ENCODE peak calls at places on chromosomes 6 and 20, in five cellular contexts. D is small intestine; S is CD4-positive, CD25-positive, alpha-beta regulatory T cell; I is skeletal muscle cell; Z is HCT116. K is an unnamed sample.

GRCh38 chr6:12753034-12753433 is 36.5 kb downstream of the PHACTR1 start:
- DNase-seq in D (no peak), S (no peak), I (no peak), Z (no peak), K (no peak)

GRCh38 chr6:47655719-47656595 is 42.4 kb upstream of the ADGRF4 start:
- DNase-seq in D (peak), S (peak), I (no peak), Z (peak), K (no peak)

GRCh38 chr20:52104546-52105044 is 87.0 kb downstream of the ZFP64 start:
- DNase-seq in D (no peak), S (no peak), I (no peak), Z (no peak), K (no peak)

GRCh38 chr6:4008324-4009047 is 70.5 kb downstream of the FAM217A start:
- DNase-seq in D (peak), S (peak), I (peak), Z (peak), K (peak)

GRCh38 chr6:41936073-41936837 is 5.4 kb downstream of the CCND3 start:
- DNase-seq in D (peak), S (peak), I (peak), Z (peak), K (peak)

GRCh38 chr6:105593805-105594231 is 190.9 kb upstream of the PREP start:
- DNase-seq in D (no peak), S (no peak), I (no peak), Z (no peak), K (no peak)

GRCh38 chr6:87366899-87367298 is 22.3 kb downstream of the C6orf163 start:
- DNase-seq in D (no peak), S (no peak), I (no peak), Z (no peak), K (no peak)

GRCh38 chr6:14513726-14514125 is 396.2 kb downstream of the CD83 start:
- DNase-seq in D (no peak), S (no peak), I (no peak), Z (no peak), K (no peak)

GRCh38 chr6:106630366-106630765 is 988 bp downstream of the QRSL1 start:
- DNase-seq in D (peak), S (peak), I (no peak), Z (no peak), K (no peak)

GRCh38 chr6:36739947-36740817 is 42.6 kb downstream of the RAB44 start:
- DNase-seq in D (no peak), S (no peak), I (no peak), Z (no peak), K (no peak)

GRCh38 chr6:139778688-139779087 is 404.2 kb upstream of the CITED2 start:
- DNase-seq in D (peak), S (no peak), I (peak), Z (no peak), K (no peak)

GRCh38 chr20:61913423-61914225 is 152.1 kb downstream of the TAF4 start:
- DNase-seq in D (no peak), S (no peak), I (no peak), Z (no peak), K (no peak)

GRCh38 chr6:17885889-17886576 is 101.4 kb downstream of the KIF13A start:
- DNase-seq in D (no peak), S (no peak), I (no peak), Z (no peak), K (no peak)

GRCh38 chr6:6007311-6008113 is 787 bp upstream of the NRN1 start:
- DNase-seq in D (no peak), S (peak), I (no peak), Z (no peak), K (peak)

GRCh38 chr6:56226946-56227879 is 20.2 kb downstream of the COL21A1 start:
- DNase-seq in D (no peak), S (no peak), I (peak), Z (no peak), K (no peak)

GRCh38 chr6:10196090-10196489 is 218.8 kb downstream of the TFAP2A start:
- DNase-seq in D (no peak), S (no peak), I (no peak), Z (no peak), K (no peak)

GRCh38 chr6:25035451-25036435 is 100.0 kb upstream of the RIPOR2 start:
- DNase-seq in D (no peak), S (peak), I (no peak), Z (no peak), K (no peak)

GRCh38 chr6:29762781-29763214 is 39.6 kb downstream of the HLA-F start:
- DNase-seq in D (no peak), S (no peak), I (no peak), Z (no peak), K (no peak)

GRCh38 chr6:106939848-106940247 is 34.7 kb downstream of the CD24 start:
- DNase-seq in D (no peak), S (no peak), I (no peak), Z (no peak), K (no peak)

GRCh38 chr6:90351696-90352095 is 55.1 kb upstream of the BACH2 start:
- DNase-seq in D (no peak), S (no peak), I (peak), Z (no peak), K (peak)

GRCh38 chr6:20444786-20445271 is 43.1 kb downstream of the E2F3 start:
- DNase-seq in D (no peak), S (no peak), I (no peak), Z (no peak), K (no peak)

GRCh38 chr20:38109657-38110524 is 55.2 kb downstream of the TGM2 start:
- DNase-seq in D (peak), S (no peak), I (peak), Z (no peak), K (no peak)

GRCh38 chr6:166523782-166524569 is 62.5 kb downstream of the RAMACL start:
- DNase-seq in D (no peak), S (no peak), I (no peak), Z (no peak), K (no peak)

GRCh38 chr20:6664574-6664973 is 102.9 kb upstream of the BMP2 start:
- DNase-seq in D (no peak), S (no peak), I (no peak), Z (no peak), K (no peak)

GRCh38 chr6:7256785-7257184 is 56.2 kb downstream of the SSR1 start:
- DNase-seq in D (no peak), S (no peak), I (no peak), Z (no peak), K (no peak)

GRCh38 chr6:16432075-16433032 is 194.0 kb downstream of the GMPR start:
- DNase-seq in D (no peak), S (no peak), I (peak), Z (no peak), K (no peak)

GRCh38 chr6:2725999-2726567 is 24.6 kb downstream of the MYLK4 start:
- DNase-seq in D (peak), S (peak), I (peak), Z (no peak), K (no peak)

GRCh38 chr6:55969501-55969900 is 94.1 kb upstream of the BMP5 start:
- DNase-seq in D (no peak), S (no peak), I (no peak), Z (no peak), K (no peak)

GRCh38 chr20:63177134-63177784 is 38.7 kb downstream of the YTHDF1 start:
- DNase-seq in D (no peak), S (peak), I (no peak), Z (no peak), K (no peak)

GRCh38 chr20:63176448-63177133 is 39.3 kb downstream of the YTHDF1 start:
- DNase-seq in D (no peak), S (no peak), I (no peak), Z (no peak), K (no peak)

GRCh38 chr20:63178445-63178818 is 37.5 kb downstream of the YTHDF1 start:
- DNase-seq in D (no peak), S (no peak), I (no peak), Z (no peak), K (no peak)

GRCh38 chr20:63178889-63179751 is 36.8 kb downstream of the YTHDF1 start:
- DNase-seq in D (peak), S (peak), I (no peak), Z (peak), K (no peak)

DNA sequence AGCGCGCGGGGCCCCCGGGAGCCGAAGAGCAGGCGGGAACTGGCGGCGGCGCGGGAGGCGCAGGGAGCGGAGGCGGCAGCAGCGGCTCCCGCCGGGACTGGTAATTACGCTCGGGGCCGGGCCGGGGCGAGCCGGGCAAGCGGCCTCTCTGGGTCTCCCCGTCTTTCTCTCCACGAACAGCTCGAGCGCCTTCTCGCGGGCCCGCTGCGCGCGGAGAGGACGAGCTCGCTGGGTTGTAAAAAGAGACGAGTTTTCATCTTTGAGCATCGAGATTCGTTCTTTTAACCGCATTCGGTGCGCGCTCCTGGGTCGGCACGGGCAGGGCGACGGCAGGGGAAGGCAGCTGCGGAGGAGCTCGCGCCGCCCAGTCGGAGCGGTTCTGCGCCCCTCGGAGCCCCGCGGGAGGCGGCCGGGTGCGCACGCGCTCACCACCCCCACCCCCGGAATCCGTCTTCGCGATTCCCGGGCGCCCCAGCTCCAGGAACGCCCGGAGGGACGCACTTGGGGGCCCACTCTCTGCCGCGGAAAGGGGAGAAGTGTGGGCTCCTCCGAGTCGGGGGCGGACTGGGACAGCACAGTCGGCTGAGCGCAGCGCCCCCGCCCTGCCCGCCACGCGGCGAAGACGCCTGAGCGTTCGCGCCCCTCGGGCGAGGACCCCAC is 38.0 kb downstream of the YTHDF1 start:
- DNase-seq in D (no peak), S (peak), I (no peak), Z (no peak), K (no peak)
- H3K4me3 ChIP-seq in D (no peak), S (no peak), I (no peak), Z (no peak), K (no peak)

GRCh38 chr6:148463671-148464070 is 121.0 kb downstream of the SASH1 start:
- DNase-seq in D (no peak), S (no peak), I (no peak), Z (no peak), K (no peak)

GRCh38 chr6:148465011-148465335 is 122.3 kb downstream of the SASH1 start:
- DNase-seq in D (no peak), S (no peak), I (no peak), Z (no peak), K (no peak)

GRCh38 chr6:148464319-148465010 is 121.8 kb downstream of the SASH1 start:
- DNase-seq in D (peak), S (peak), I (peak), Z (peak), K (peak)

GRCh38 chr6:148466158-148466557 is 123.5 kb downstream of the SASH1 start:
- DNase-seq in D (no peak), S (no peak), I (no peak), Z (no peak), K (no peak)

GRCh38 chr6:148465654-148466053 is 123.0 kb downstream of the SASH1 start:
- DNase-seq in D (no peak), S (no peak), I (no peak), Z (no peak), K (no peak)
- H3K4me3 ChIP-seq in D (no peak), S (no peak), I (no peak), Z (no peak), K (no peak)

GRCh38 chr6:157196391-157196790 is 126.9 kb downstream of the TMEM242 start:
- DNase-seq in D (no peak), S (no peak), I (no peak), Z (no peak), K (no peak)

GRCh38 chr6:157201083-157201482 is 122.2 kb downstream of the TMEM242 start:
- DNase-seq in D (no peak), S (no peak), I (no peak), Z (no peak), K (no peak)

GRCh38 chr6:157200117-157200516 is 123.2 kb downstream of the TMEM242 start:
- DNase-seq in D (no peak), S (no peak), I (no peak), Z (no peak), K (no peak)

GRCh38 chr6:157200611-157201010 is 122.7 kb downstream of the TMEM242 start:
- DNase-seq in D (no peak), S (no peak), I (no peak), Z (no peak), K (no peak)

DNA sequence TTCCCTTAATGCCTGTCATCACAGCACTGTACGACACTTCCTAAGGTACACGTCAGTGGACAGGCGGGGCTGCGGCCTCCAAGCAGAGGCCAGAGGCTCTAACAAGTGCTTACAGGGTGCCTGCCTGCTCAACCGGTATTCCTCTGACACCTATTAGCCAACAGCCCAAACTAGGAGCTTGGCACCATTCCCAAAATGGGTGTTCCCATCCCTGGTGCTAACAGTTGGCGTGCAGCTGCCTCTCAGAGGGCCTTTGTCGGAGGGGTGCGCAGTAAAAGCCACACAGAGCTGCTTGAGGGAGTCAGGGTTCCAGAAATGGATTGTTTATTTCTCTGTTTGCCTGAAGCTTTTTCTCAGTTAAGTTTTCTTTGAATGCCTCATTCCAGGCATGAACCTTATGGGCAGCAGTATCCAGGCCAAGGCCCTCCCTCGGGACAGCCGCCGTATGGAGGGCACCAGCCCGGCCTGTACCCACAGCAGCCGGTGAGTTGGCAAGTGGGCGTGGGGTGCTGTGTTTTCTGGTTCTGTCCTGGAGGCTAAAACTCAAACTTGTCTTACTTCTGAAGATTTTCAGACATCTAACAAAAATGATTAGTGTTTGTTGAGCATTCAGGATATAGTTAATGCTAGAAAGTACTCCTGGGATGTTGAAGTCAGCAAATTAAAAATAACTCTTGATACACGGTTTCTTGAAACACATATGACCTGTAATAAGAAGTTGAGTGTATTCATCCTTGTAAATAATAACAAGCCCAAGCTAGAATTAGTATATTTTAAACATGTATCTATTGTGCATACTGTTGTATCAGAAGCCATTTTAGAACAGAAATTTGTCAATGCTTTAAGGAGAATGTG is 124.7 kb downstream of the TMEM242 start:
- DNase-seq in D (peak), S (no peak), I (no peak), Z (no peak), K (no peak)
- H3K4me3 ChIP-seq in D (no peak), S (no peak), I (no peak), Z (no peak), K (no peak)

GRCh38 chr20:4332466-4332865 is 317.1 kb upstream of the RNF24 start:
- DNase-seq in D (no peak), S (no peak), I (no peak), Z (no peak), K (no peak)
- H3K4me3 ChIP-seq in D (no peak), S (no peak), I (no peak), Z (no peak), K (no peak)

GRCh38 chr20:46636514-46636913 is 14.7 kb downstream of the SLC13A3 start:
- DNase-seq in D (no peak), S (no peak), I (no peak), Z (no peak), K (no peak)
- H3K4me3 ChIP-seq in D (no peak), S (no peak), I (no peak), Z (no peak), K (no peak)

GRCh38 chr20:58523072-58523681 is 8.0 kb upstream of the APCDD1L start:
- DNase-seq in D (peak), S (no peak), I (no peak), Z (no peak), K (no peak)
- H3K4me3 ChIP-seq in D (no peak), S (no peak), I (no peak), Z (no peak), K (no peak)

DNA sequence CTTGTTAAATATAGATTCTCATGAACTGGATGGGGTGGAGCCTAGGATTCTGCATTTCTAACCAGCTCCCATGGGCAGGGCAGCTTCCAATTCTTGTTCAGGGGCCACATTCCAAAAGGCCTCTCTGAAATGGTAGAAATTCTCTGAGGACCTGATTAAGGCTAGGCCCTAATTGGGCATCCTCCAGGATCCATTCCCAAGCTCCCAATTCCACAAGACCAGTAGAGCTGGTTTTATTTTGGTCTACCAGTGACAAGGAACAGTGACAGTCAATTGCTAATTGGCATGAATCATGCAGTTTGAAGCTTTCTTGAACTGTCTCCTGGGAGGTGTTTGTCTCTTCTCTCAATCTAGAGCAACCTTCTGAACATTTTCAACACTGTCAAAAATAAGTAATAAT is 3.0 kb downstream of the THBD start:
- DNase-seq in D (no peak), S (no peak), I (no peak), Z (no peak), K (no peak)
- H3K4me3 ChIP-seq in D (no peak), S (no peak), I (no peak), Z (no peak), K (no peak)

GRCh38 chr20:58691773-58692578 is 624 bp upstream of the NPEPL1 start:
- DNase-seq in D (no peak), S (no peak), I (no peak), Z (no peak), K (peak)
- H3K4me3 ChIP-seq in D (peak), S (no peak), I (no peak), Z (no peak), K (peak)

GRCh38 chr20:33687370-33687915 is 1.3 kb upstream of the E2F1 start:
- DNase-seq in D (no peak), S (no peak), I (no peak), Z (no peak), K (peak)

GRCh38 chr20:33687993-33688937 is 2.1 kb upstream of the E2F1 start:
- DNase-seq in D (no peak), S (no peak), I (no peak), Z (no peak), K (no peak)

GRCh38 chr20:33685328-33686007 is 717 bp downstream of the E2F1 start:
- DNase-seq in D (peak), S (peak), I (no peak), Z (no peak), K (peak)

GRCh38 chr20:33686008-33686983 is at the start of gene E2F1:
- DNase-seq in D (peak), S (peak), I (peak), Z (peak), K (peak)

DNA sequence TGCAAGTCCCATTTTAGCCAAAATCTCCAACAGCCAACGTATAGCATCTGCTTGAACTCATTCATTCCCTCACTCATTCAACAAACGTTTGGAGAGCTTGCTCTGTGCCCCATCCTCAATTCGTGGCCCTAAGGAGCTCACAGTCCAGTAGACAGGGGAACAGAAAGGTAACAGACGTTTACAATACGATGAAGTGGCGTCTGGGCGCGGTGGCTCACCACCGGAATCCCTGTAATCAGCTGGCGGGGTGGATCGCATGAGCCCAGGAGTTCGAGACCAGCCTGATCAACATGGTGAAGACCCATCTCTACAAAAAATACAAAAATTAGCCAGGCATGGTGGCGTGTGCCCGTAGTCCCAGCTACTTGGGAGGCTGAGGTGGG is 790 bp upstream of the E2F1 start:
- DNase-seq in D (no peak), S (no peak), I (no peak), Z (no peak), K (no peak)
- H3K4me3 ChIP-seq in D (no peak), S (peak), I (no peak), Z (no peak), K (peak)

DNA sequence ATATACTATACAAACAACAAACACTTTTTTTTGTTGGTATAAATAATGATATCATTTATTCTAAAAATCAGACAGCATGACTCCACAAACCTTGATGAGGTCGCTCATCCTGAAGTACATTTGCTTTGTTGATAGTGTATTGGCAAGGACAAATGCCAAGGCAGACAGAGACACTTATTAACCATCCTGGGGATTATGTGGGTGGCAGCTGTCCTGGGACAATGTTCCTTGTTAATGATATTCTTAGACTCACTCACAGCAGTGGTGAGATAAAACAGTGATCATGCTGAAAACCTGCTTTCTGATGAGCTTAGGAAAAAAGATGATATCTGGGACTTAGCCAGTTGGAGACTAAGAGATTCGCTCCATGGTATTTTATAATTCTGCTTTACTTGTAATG is 85.4 kb upstream of the OGFRL1 start:
- DNase-seq in D (no peak), S (no peak), I (no peak), Z (no peak), K (no peak)
- H3K4me3 ChIP-seq in D (no peak), S (no peak), I (no peak), Z (no peak), K (no peak)

K was measured in HL-60.